ENCODE peak calls at places on chromosomes 11 and 22, in five cellular contexts. B is mammary epithelial cell, G is MCF 10A, J is tibial nerve, W is IMR-90. X is an unnamed sample.

GRCh38 chr11:10742460-10743208 is 8.4 kb upstream of the CTR9 start:
- DNase-seq in B (peak; percentile 66), W (peak; percentile 88), J (no peak), G (no peak), X (peak; percentile 85)

GRCh38 chr11:12150831-12151382 is 40.5 kb downstream of the MICAL2 start:
- DNase-seq in W (peak; percentile 93), J (no peak), G (no peak), B (peak; percentile 50), X (peak; percentile 83)

GRCh38 chr22:42648368-42649260 is 578 bp downstream of the CYB5R3 start:
- DNase-seq in G (peak; percentile 54), W (no peak), J (no peak), B (peak; percentile 51), X (no peak)

GRCh38 chr11:78166832-78167469 is 21.5 kb downstream of the KCTD21 start:
- DNase-seq in G (no peak), J (no peak), W (no peak), B (no peak), X (no peak)

GRCh38 chr11:125404811-125405481 is 91.1 kb downstream of the FEZ1 start:
- DNase-seq in W (peak; percentile 47), G (peak; percentile 55), B (peak; percentile 27), J (peak; percentile 57), X (peak; percentile 22)

GRCh38 chr11:131810511-131810910 is 440.1 kb downstream of the NTM start:
- DNase-seq in J (no peak), W (no peak), B (no peak), G (no peak), X (no peak)

GRCh38 chr11:130480166-130480565 is 31.7 kb downstream of the ADAMTS15 start:
- DNase-seq in W (peak; percentile 86), J (no peak), G (no peak), B (no peak), X (no peak)

GRCh38 chr22:39292561-39293074 is 26.8 kb downstream of the RPL3 start:
- DNase-seq in B (peak; percentile 96), G (peak; percentile 96), W (peak; percentile 92), J (peak; percentile 90), X (peak; percentile 88)

GRCh38 chr11:2737876-2738275 is 38.1 kb upstream of the KCNQ1OT1 start:
- DNase-seq in B (no peak), G (peak; percentile 24), J (no peak), W (no peak), X (no peak)

GRCh38 chr22:46429327-46429853 is 93.9 kb downstream of the TRMU start:
- DNase-seq in G (no peak), W (no peak), J (no peak), B (no peak), X (no peak)

GRCh38 chr22:43345761-43346261 is 2.6 kb upstream of the SCUBE1 start:
- DNase-seq in B (no peak), J (no peak), G (peak; percentile 4), W (no peak), X (no peak)

GRCh38 chr11:121012091-121012490 is 11.8 kb upstream of the TBCEL start:
- DNase-seq in W (no peak), G (no peak), J (no peak), B (peak; percentile 17), X (no peak)

GRCh38 chr11:9852465-9852864 is 188.6 kb downstream of the SWAP70 start:
- DNase-seq in B (no peak), G (no peak), W (no peak), J (no peak), X (no peak)

GRCh38 chr22:46443850-46444389 is 93.5 kb downstream of the CELSR1 start:
- DNase-seq in W (no peak), J (no peak), B (no peak), G (no peak), X (no peak)

GRCh38 chr22:25399649-25400151 is 164.8 kb upstream of the GRK3 start:
- DNase-seq in B (no peak), J (no peak), W (no peak), G (no peak), X (no peak)

GRCh38 chr11:98110030-98110429 is 910.7 kb upstream of the CNTN5 start:
- DNase-seq in J (no peak), B (no peak), G (no peak), W (no peak), X (no peak)

GRCh38 chr22:47850644-47851151 is 1088.2 kb downstream of the TBC1D22A start:
- DNase-seq in B (no peak), J (no peak), G (no peak), W (no peak), X (no peak)

GRCh38 chr11:45646275-45646970 is 19.0 kb downstream of the CHST1 start:
- DNase-seq in G (peak; percentile 50), B (peak; percentile 30), J (no peak), W (peak; percentile 22), X (peak; percentile 48)

GRCh38 chr11:75151346-75152047 is 590 bp downstream of the SLCO2B1 start:
- DNase-seq in W (no peak), B (no peak), J (no peak), G (peak; percentile 23), X (no peak)

GRCh38 chr11:70085815-70086769 is 8.0 kb downstream of the ANO1 start:
- DNase-seq in W (peak; percentile 8), B (no peak), G (no peak), J (no peak), X (no peak)

GRCh38 chr22:17785185-17786184 is 11.2 kb upstream of the BID start:
- DNase-seq in G (peak; percentile 55), J (no peak), W (no peak), B (peak; percentile 39), X (peak; percentile 20)

GRCh38 chr11:70158201-70158600 is 44.9 kb upstream of the FADD start:
- DNase-seq in W (peak; percentile 19), G (peak; percentile 29), B (no peak), J (no peak), X (peak; percentile 1)

GRCh38 chr11:16612801-16613400 is 125.5 kb upstream of the C11orf58 start:
- DNase-seq in G (peak; percentile 8), W (peak; percentile 35), J (no peak), B (peak; percentile 24), X (no peak)

GRCh38 chr22:39396156-39396796 is 3.3 kb upstream of the TAB1 start:
- DNase-seq in W (peak; percentile 22), J (no peak), B (no peak), G (no peak), X (no peak)

GRCh38 chr11:61889831-61890230 is 1.5 kb downstream of the FADS3 start:
- DNase-seq in G (no peak), W (no peak), J (no peak), B (no peak), X (no peak)

GRCh38 chr11:61893981-61894380 is 2.6 kb upstream of the FADS3 start:
- DNase-seq in J (no peak), B (no peak), W (peak; percentile 94), G (peak; percentile 76), X (peak; percentile 96)

GRCh38 chr11:61892085-61892370 is 683 bp upstream of the FADS3 start:
- DNase-seq in J (no peak), W (no peak), B (no peak), G (no peak), X (no peak)

GRCh38 chr11:61890536-61891330 is 612 bp downstream of the FADS3 start:
- DNase-seq in B (peak; percentile 64), J (no peak), G (peak; percentile 74), W (peak; percentile 82), X (peak; percentile 80)

GRCh38 chr11:61891331-61892084 is at the start of gene FADS3:
- DNase-seq in B (peak; percentile 80), W (peak; percentile 69), G (peak; percentile 77), J (peak; percentile 85), X (peak; percentile 62)
- TF ChIP-seq CTCF in B (no peak), W (no peak), G (no peak), J (no peak), X (no peak)

DNA sequence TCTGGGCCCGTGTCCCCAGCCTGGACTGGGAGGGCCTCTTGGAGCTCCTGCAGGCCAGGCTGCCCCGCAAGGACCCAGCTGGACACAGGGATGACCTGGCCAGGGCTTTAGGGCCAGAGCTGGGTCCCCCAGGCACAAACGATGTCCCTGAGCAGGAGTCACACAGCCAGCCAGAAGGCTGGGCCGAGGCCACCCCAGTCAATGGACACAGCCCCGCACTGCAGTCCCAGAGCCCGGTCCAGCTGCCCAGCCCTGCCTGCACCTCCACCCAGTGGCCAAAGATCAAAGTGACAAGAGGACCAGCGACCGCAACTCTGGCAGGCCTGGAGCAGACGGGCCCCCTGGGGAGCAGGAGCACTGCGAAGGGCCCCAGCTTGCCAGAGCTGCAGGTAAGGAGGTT is 38.2 kb downstream of the TRIOBP start:
- DNase-seq in B (no peak), G (no peak), J (no peak), W (no peak), X (no peak)
- TF ChIP-seq CTCF in B (peak; percentile 33), G (peak; percentile 18), J (no peak), W (peak; percentile 37), X (peak; percentile 75)

GRCh38 chr11:93645938-93646337 is 15.5 kb upstream of the CEP295 start:
- DNase-seq in B (no peak), G (no peak), J (no peak), W (no peak), X (no peak)

GRCh38 chr11:93646399-93646798 is 15.1 kb upstream of the CEP295 start:
- DNase-seq in G (no peak), B (no peak), J (no peak), W (no peak), X (no peak)

GRCh38 chr11:93652161-93652597 is 9.3 kb upstream of the CEP295 start:
- DNase-seq in J (no peak), G (peak; percentile 64), W (peak; percentile 44), B (peak; percentile 19), X (peak; percentile 62)

GRCh38 chr11:93651052-93651451 is 10.4 kb upstream of the CEP295 start:
- DNase-seq in B (no peak), G (no peak), W (no peak), J (no peak), X (no peak)

DNA sequence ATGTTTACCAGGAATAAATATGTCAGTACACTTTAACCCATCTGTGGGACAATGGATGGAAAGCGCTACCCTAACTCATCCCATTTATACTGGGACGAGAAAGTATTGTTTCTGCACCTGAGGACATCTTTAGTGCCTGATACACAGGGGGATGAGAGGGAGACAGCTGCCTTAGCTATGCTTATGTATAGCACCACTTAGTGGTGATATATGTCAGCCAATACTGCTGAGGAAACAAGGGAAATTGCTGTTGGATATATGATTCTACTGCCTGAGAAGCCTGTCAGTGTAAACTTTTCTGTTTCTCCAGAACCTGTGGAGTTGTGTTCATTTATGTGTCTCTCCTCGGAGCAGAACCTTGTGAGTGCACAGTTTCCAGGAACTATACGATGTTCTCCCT is 13.3 kb upstream of the CEP295 start:
- DNase-seq in G (peak; percentile 28), B (peak; percentile 9), J (no peak), W (peak; percentile 21), X (peak; percentile 20)
- TF ChIP-seq CTCF in G (peak; percentile 15), B (peak; percentile 47), J (no peak), W (peak; percentile 29), X (peak; percentile 71)

DNA sequence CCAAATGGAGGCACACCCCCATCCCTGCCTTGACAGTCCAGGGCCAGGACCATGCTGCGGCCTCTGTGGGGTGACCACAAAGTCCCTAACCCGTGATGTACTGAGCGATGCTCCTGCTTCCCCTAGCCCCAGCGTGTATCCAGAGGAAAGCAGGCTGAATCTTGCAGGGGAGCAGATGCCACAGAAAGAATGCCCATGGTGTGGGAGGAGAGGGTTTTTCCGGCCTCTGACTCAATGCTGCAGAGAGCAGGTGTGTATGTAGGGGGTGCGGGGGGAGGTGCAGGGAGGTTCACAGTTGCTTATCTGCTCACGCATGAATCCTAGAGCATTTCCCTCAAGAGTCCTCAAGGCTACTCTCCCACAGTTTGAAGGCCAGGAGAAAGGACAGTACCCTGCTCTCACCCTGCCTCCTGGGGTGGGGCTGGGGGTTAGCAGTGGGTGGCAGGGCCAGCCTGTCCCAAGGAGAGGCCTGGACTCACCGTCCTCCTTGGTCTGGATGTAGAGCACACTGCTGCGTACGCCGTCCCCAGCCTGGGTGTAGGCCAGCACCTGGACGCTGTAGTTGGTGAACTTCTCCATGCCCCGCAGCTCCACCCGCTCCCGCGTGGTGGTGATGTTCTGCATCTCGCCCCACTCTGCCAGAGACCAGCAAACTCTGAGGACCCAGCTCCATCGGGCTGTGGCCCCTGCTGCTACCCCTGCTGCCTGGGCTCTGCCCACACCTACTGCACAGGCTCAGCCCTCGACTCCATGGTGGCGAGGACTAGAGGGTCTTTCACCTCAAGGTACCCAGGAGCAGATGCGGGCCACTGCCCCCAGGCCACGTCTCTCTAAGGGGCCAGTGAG is 130.8 kb downstream of the CEP164 start:
- DNase-seq in B (peak; percentile 76), G (peak; percentile 8), W (no peak), J (no peak), X (no peak)
- TF ChIP-seq CTCF in B (no peak), G (no peak), W (no peak), J (no peak), X (no peak)

X was measured in HFFc6.